ENCODE peak calls at places on chromosomes 12 and 14, in six cellular contexts. One of them, this sample, is unnamed. For H3K4me1, the result is how much of the 10 kb centered on the place peaks cover.

GRCh38 chr12:49410833-49411232 is 43.6 kb downstream of the SPATS2 start:
- DNase-seq in IMR-90: no peak
- DNase-seq in A549: no peak
- DNase-seq in HepG2: no peak
- DNase-seq in HCT116: no peak
- DNase-seq in right lobe of liver: no peak
- DNase-seq in this sample: no peak

GRCh38 chr12:49541911-49542505 is 3.2 kb downstream of the KCNH3 start:
- DNase-seq in IMR-90: no peak
- DNase-seq in A549: no peak
- DNase-seq in HepG2: no peak
- DNase-seq in HCT116: no peak
- DNase-seq in right lobe of liver: no peak
- DNase-seq in this sample: no peak

GRCh38 chr14:93974833-93975232 is 1.5 kb downstream of the ASB2 start:
- DNase-seq in IMR-90: no peak
- DNase-seq in A549: no peak
- DNase-seq in HepG2: no peak
- DNase-seq in HCT116: no peak
- DNase-seq in right lobe of liver: no peak
- DNase-seq in this sample: peak

GRCh38 chr12:132803125-132803524 is 25.5 kb downstream of the GOLGA3 start:
- DNase-seq in IMR-90: no peak
- DNase-seq in A549: no peak
- DNase-seq in HepG2: no peak
- DNase-seq in HCT116: no peak
- DNase-seq in right lobe of liver: no peak
- DNase-seq in this sample: no peak

GRCh38 chr12:65565601-65566560 is 258.4 kb upstream of the HMGA2 start:
- DNase-seq in IMR-90: peak
- DNase-seq in A549: peak
- DNase-seq in HepG2: no peak
- DNase-seq in HCT116: no peak
- DNase-seq in right lobe of liver: no peak
- DNase-seq in this sample: no peak

GRCh38 chr12:132492522-132492921 is 2.6 kb downstream of the FBRSL1 start:
- DNase-seq in IMR-90: no peak
- DNase-seq in A549: no peak
- DNase-seq in HepG2: no peak
- DNase-seq in HCT116: no peak
- DNase-seq in right lobe of liver: no peak
- DNase-seq in this sample: no peak

GRCh38 chr12:646303-647038 is 16.8 kb downstream of the NINJ2 start:
- DNase-seq in IMR-90: no peak
- DNase-seq in A549: peak
- DNase-seq in HepG2: peak
- DNase-seq in HCT116: no peak
- DNase-seq in right lobe of liver: peak
- DNase-seq in this sample: peak

GRCh38 chr14:76951149-76951548 is 77.4 kb downstream of the IRF2BPL start:
- DNase-seq in IMR-90: no peak
- DNase-seq in A549: no peak
- DNase-seq in HepG2: no peak
- DNase-seq in HCT116: no peak
- DNase-seq in right lobe of liver: no peak
- DNase-seq in this sample: no peak

GRCh38 chr12:112606611-112607366 is 184.8 kb upstream of the RPH3A start:
- DNase-seq in IMR-90: no peak
- DNase-seq in A549: peak
- DNase-seq in HepG2: no peak
- DNase-seq in HCT116: no peak
- DNase-seq in right lobe of liver: no peak
- DNase-seq in this sample: no peak

GRCh38 chr14:89386214-89386886 is 30.7 kb downstream of the FOXN3 start:
- DNase-seq in IMR-90: peak
- DNase-seq in A549: no peak
- DNase-seq in HepG2: no peak
- DNase-seq in HCT116: no peak
- DNase-seq in right lobe of liver: no peak
- DNase-seq in this sample: peak

GRCh38 chr12:16166563-16167470 is 110.7 kb downstream of the SLC15A5 start:
- DNase-seq in IMR-90: no peak
- DNase-seq in A549: no peak
- DNase-seq in HepG2: no peak
- DNase-seq in HCT116: no peak
- DNase-seq in right lobe of liver: no peak
- DNase-seq in this sample: no peak

GRCh38 chr12:31715283-31715825 is 13.5 kb downstream of the AMN1 start:
- DNase-seq in IMR-90: peak
- DNase-seq in A549: peak
- DNase-seq in HepG2: peak
- DNase-seq in HCT116: no peak
- DNase-seq in right lobe of liver: no peak
- DNase-seq in this sample: no peak

GRCh38 chr12:6333566-6333965 is 8.3 kb downstream of the TNFRSF1A start:
- DNase-seq in IMR-90: peak
- DNase-seq in A549: no peak
- DNase-seq in HepG2: no peak
- DNase-seq in HCT116: no peak
- DNase-seq in right lobe of liver: no peak
- DNase-seq in this sample: no peak

GRCh38 chr14:32711103-32711680 is 227.5 kb upstream of the NPAS3 start:
- DNase-seq in IMR-90: peak
- DNase-seq in A549: peak
- DNase-seq in HepG2: peak
- DNase-seq in HCT116: peak
- DNase-seq in right lobe of liver: no peak
- DNase-seq in this sample: no peak

GRCh38 chr14:86646688-86647687 is 1117.0 kb downstream of the FLRT2 start:
- DNase-seq in IMR-90: peak
- DNase-seq in A549: peak
- DNase-seq in HepG2: peak
- DNase-seq in HCT116: no peak
- DNase-seq in right lobe of liver: no peak
- DNase-seq in this sample: no peak

GRCh38 chr14:57963071-57963470 is 97.2 kb upstream of the SLC35F4 start:
- DNase-seq in IMR-90: no peak
- DNase-seq in A549: no peak
- DNase-seq in HepG2: peak
- DNase-seq in HCT116: no peak
- DNase-seq in right lobe of liver: no peak
- DNase-seq in this sample: no peak

GRCh38 chr12:131829795-131830334 is 1.7 kb downstream of the MMP17 start:
- DNase-seq in IMR-90: no peak
- DNase-seq in A549: no peak
- DNase-seq in HepG2: no peak
- DNase-seq in HCT116: no peak
- DNase-seq in right lobe of liver: peak
- DNase-seq in this sample: no peak

GRCh38 chr12:86526060-86526595 is 269.9 kb upstream of the MGAT4C start:
- DNase-seq in IMR-90: no peak
- DNase-seq in A549: no peak
- DNase-seq in HepG2: no peak
- DNase-seq in HCT116: no peak
- DNase-seq in right lobe of liver: no peak
- DNase-seq in this sample: no peak

GRCh38 chr12:108838194-108839010 is 19.0 kb downstream of the SSH1 start:
- DNase-seq in IMR-90: peak
- DNase-seq in A549: peak
- DNase-seq in HepG2: peak
- DNase-seq in HCT116: peak
- DNase-seq in right lobe of liver: peak
- DNase-seq in this sample: peak

GRCh38 chr12:65720739-65721138 is 103.5 kb upstream of the HMGA2 start:
- DNase-seq in IMR-90: no peak
- DNase-seq in A549: no peak
- DNase-seq in HepG2: no peak
- DNase-seq in HCT116: no peak
- DNase-seq in right lobe of liver: no peak
- DNase-seq in this sample: no peak

GRCh38 chr14:24284501-24285035 is 13.2 kb upstream of the RABGGTA start:
- DNase-seq in IMR-90: no peak
- DNase-seq in A549: no peak
- DNase-seq in HepG2: no peak
- DNase-seq in HCT116: no peak
- DNase-seq in right lobe of liver: no peak
- DNase-seq in this sample: no peak

GRCh38 chr12:110922652-110923051 is 2.3 kb upstream of the MYL2 start:
- DNase-seq in IMR-90: no peak
- DNase-seq in A549: no peak
- DNase-seq in HepG2: no peak
- DNase-seq in HCT116: no peak
- DNase-seq in right lobe of liver: no peak
- DNase-seq in this sample: no peak

GRCh38 chr14:103318750-103319419 is 15.2 kb upstream of the EIF5 start:
- DNase-seq in IMR-90: no peak
- DNase-seq in A549: no peak
- DNase-seq in HepG2: no peak
- DNase-seq in HCT116: no peak
- DNase-seq in right lobe of liver: no peak
- DNase-seq in this sample: no peak

GRCh38 chr12:124504273-124505000 is 63.0 kb downstream of the NCOR2 start:
- DNase-seq in IMR-90: no peak
- DNase-seq in A549: no peak
- DNase-seq in HepG2: no peak
- DNase-seq in HCT116: no peak
- DNase-seq in right lobe of liver: no peak
- DNase-seq in this sample: no peak

GRCh38 chr14:50828738-50829471 is 2.1 kb downstream of the NIN start:
- DNase-seq in IMR-90: no peak
- DNase-seq in A549: no peak
- DNase-seq in HepG2: no peak
- DNase-seq in HCT116: no peak
- DNase-seq in right lobe of liver: no peak
- DNase-seq in this sample: no peak

GRCh38 chr14:22994762-22995275 is 12.5 kb upstream of the AJUBA start:
- DNase-seq in IMR-90: peak
- DNase-seq in A549: peak
- DNase-seq in HepG2: peak
- DNase-seq in HCT116: no peak
- DNase-seq in right lobe of liver: no peak
- DNase-seq in this sample: no peak

GRCh38 chr12:100375023-100375737 is 18.3 kb downstream of the SLC17A8 start:
- DNase-seq in IMR-90: peak
- DNase-seq in A549: no peak
- DNase-seq in HepG2: no peak
- DNase-seq in HCT116: no peak
- DNase-seq in right lobe of liver: no peak
- DNase-seq in this sample: peak

GRCh38 chr12:88958153-88958552 is 377.9 kb upstream of the KITLG start:
- DNase-seq in IMR-90: no peak
- DNase-seq in A549: no peak
- DNase-seq in HepG2: peak
- DNase-seq in HCT116: no peak
- DNase-seq in right lobe of liver: no peak
- DNase-seq in this sample: no peak

GRCh38 chr12:27644446-27644845 is 51.8 kb upstream of the REP15 start:
- DNase-seq in IMR-90: peak
- DNase-seq in A549: no peak
- DNase-seq in HepG2: no peak
- DNase-seq in HCT116: no peak
- DNase-seq in right lobe of liver: no peak
- DNase-seq in this sample: no peak

GRCh38 chr12:59780605-59781135 is 184.8 kb downstream of the SLC16A7 start:
- DNase-seq in IMR-90: peak
- DNase-seq in A549: peak
- DNase-seq in HepG2: peak
- DNase-seq in HCT116: peak
- DNase-seq in right lobe of liver: no peak
- DNase-seq in this sample: no peak

GRCh38 chr12:56721721-56722120 is 3.4 kb downstream of the NACA start:
- DNase-seq in IMR-90: no peak
- DNase-seq in A549: no peak
- DNase-seq in HepG2: no peak
- DNase-seq in HCT116: no peak
- DNase-seq in right lobe of liver: no peak
- DNase-seq in this sample: no peak
- H3K4me1 ChIP-seq in IMR-90: under half
- H3K4me1 ChIP-seq in A549: half or more
- H3K4me1 ChIP-seq in HepG2: half or more
- H3K4me1 ChIP-seq in HCT116: under half
- H3K4me1 ChIP-seq in right lobe of liver: under half
- H3K4me1 ChIP-seq in this sample: half or more

DNA sequence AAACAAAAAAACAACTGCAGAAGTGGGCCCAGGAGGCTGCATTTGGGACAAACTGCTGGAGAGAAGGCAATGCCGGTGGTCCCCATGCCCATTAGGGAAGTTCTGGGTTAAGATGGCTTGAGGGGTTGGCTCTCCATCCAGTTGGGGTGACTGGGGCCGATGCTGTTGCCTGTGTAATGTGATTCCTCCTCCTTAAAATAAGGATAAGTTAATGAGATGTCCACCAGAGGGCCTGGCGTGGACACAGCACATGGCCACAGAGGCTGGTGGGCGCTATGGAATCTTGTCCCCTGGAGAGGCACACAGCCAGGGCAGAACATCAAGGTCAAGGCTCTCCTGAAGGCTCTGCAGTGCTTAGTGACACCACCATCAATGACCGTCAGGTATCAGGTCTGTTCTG is 1.0 kb upstream of the TESC start:
- DNase-seq in IMR-90: peak
- DNase-seq in A549: peak
- DNase-seq in HepG2: no peak
- DNase-seq in HCT116: peak
- DNase-seq in right lobe of liver: no peak
- DNase-seq in this sample: no peak
- TF ChIP-seq CTCF in IMR-90: peak
- TF ChIP-seq CTCF in A549: peak
- TF ChIP-seq CTCF in HepG2: peak
- TF ChIP-seq CTCF in HCT116: no peak
- TF ChIP-seq CTCF in right lobe of liver: peak
- TF ChIP-seq CTCF in this sample: no peak

DNA sequence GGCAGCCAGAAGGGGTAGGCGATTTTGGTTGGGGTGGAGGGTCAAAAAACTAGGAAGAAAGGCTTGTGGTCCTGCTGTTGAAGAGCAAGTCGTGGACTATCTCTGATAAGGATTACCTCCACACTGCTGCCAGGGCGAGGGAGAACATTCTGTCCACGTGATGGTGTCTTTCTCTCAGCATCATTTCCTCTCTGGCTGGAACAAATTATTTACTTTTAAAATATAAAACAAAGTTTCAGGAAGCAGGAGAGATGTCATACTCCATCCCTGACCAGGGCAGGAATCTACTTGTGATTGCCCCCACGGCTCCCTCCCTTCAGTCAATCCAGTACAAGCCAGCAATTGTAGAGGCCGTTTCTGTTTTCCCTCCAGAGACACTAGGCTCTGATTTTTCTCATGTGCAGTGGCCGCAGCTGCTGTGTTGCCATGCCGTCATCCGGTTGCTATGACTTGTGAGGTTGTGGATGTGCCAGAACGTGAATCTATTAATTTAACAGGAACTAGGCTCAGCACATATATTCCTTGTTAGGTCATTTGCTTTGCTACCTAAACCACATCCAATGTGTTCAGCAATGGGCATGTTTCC is 61.5 kb upstream of the PTGR2 start:
- DNase-seq in IMR-90: peak
- DNase-seq in A549: no peak
- DNase-seq in HepG2: no peak
- DNase-seq in HCT116: no peak
- DNase-seq in right lobe of liver: no peak
- DNase-seq in this sample: peak
- TF ChIP-seq POLR2A in IMR-90: peak
- TF ChIP-seq POLR2A in A549: no peak
- TF ChIP-seq POLR2A in HepG2: no peak
- TF ChIP-seq POLR2A in HCT116: no peak
- TF ChIP-seq POLR2A in right lobe of liver: peak
- TF ChIP-seq POLR2A in this sample: peak

GRCh38 chr12:75976913-75977312 is 54.7 kb downstream of the PHLDA1 start:
- DNase-seq in IMR-90: no peak
- DNase-seq in A549: no peak
- DNase-seq in HepG2: no peak
- DNase-seq in HCT116: no peak
- DNase-seq in right lobe of liver: no peak
- DNase-seq in this sample: no peak
- H3K4me1 ChIP-seq in IMR-90: under half
- H3K4me1 ChIP-seq in A549: half or more
- H3K4me1 ChIP-seq in HepG2: half or more
- H3K4me1 ChIP-seq in HCT116: half or more
- H3K4me1 ChIP-seq in right lobe of liver: under half
- H3K4me1 ChIP-seq in this sample: under half

This sample was measured in gastrocnemius medialis.